ENCODE peak calls at places on chromosomes 13 and 19, in ten cellular contexts. D is omental fat pad; B is astrocyte of the spinal cord; I is A549; O is MCF 10A; V is mammary epithelial cell; E is lower leg skin; S is CD4-positive, alpha-beta T cell; Y is hepatocyte; G is AG10803. F is an unnamed sample.

GRCh38 chr19:53977991-53978731 is 13.3 kb upstream of the CACNG6 start:
- DNase-seq in D (peak; percentile 26), B (peak; percentile 87), I (peak; percentile 100), O (no peak), V (peak; percentile 22), E (peak; percentile 31), S (peak; percentile 38), Y (peak; percentile 85), G (peak; percentile 86), F (peak; percentile 55)

GRCh38 chr19:35132254-35132653 is 2.6 kb downstream of the LGI4 start:
- DNase-seq in D (no peak), B (no peak), I (no peak), O (no peak), V (no peak), E (no peak), S (no peak), Y (no peak), G (no peak), F (no peak)

GRCh38 chr13:22432690-22433089 is 748.1 kb upstream of the SGCG start:
- DNase-seq in D (no peak), B (no peak), I (no peak), O (no peak), V (no peak), E (no peak), S (no peak), Y (no peak), G (no peak), F (no peak)

GRCh38 chr19:5782322-5782721 is 2.2 kb downstream of the PRR22 start:
- DNase-seq in D (no peak), B (no peak), I (no peak), O (no peak), V (no peak), E (no peak), S (no peak), Y (no peak), G (no peak), F (no peak)

GRCh38 chr19:8615813-8616596 is 5.5 kb upstream of the ADAMTS10 start:
- DNase-seq in D (peak; percentile 32), B (peak; percentile 68), I (peak; percentile 83), O (peak; percentile 60), V (no peak), E (peak; percentile 62), S (peak; percentile 44), Y (peak; percentile 64), G (peak; percentile 48), F (peak; percentile 75)

GRCh38 chr13:33112745-33113144 is 96.5 kb downstream of the KL start:
- DNase-seq in D (no peak), B (peak; percentile 70), I (no peak), O (no peak), V (no peak), E (no peak), S (no peak), Y (no peak), G (peak; percentile 69), F (no peak)

GRCh38 chr13:109786457-109787134 is at the start of gene IRS2:
- DNase-seq in D (peak; percentile 87), B (peak; percentile 90), I (peak; percentile 94), O (peak; percentile 92), V (peak; percentile 90), E (peak; percentile 95), S (peak; percentile 94), Y (peak; percentile 98), G (peak; percentile 95), F (peak; percentile 95)

GRCh38 chr19:50969413-50969760 is at the start of gene KLK6:
- DNase-seq in D (no peak), B (no peak), I (no peak), O (peak; percentile 12), V (peak; percentile 95), E (no peak), S (no peak), Y (peak; percentile 33), G (no peak), F (no peak)

GRCh38 chr13:34360702-34361101 is 542.8 kb downstream of the RFC3 start:
- DNase-seq in D (no peak), B (no peak), I (no peak), O (no peak), V (peak; percentile 78), E (no peak), S (no peak), Y (no peak), G (no peak), F (no peak)

GRCh38 chr19:48608798-48609263 is 2.3 kb downstream of the SPACA4 start:
- DNase-seq in D (no peak), B (peak; percentile 34), I (peak; percentile 83), O (peak; percentile 79), V (no peak), E (no peak), S (no peak), Y (no peak), G (peak; percentile 43), F (no peak)

GRCh38 chr13:81781471-81781870 is 1440.5 kb upstream of the SPRY2 start:
- DNase-seq in D (no peak), B (no peak), I (no peak), O (no peak), V (no peak), E (no peak), S (no peak), Y (no peak), G (no peak), F (no peak)

GRCh38 chr19:13507053-13507611 is 853 bp upstream of the CACNA1A start:
- DNase-seq in D (no peak), B (no peak), I (no peak), O (no peak), V (no peak), E (no peak), S (no peak), Y (no peak), G (peak; percentile 56), F (no peak)

GRCh38 chr19:42628411-42629135 is 33.8 kb upstream of the CEACAM8 start:
- DNase-seq in D (no peak), B (no peak), I (no peak), O (no peak), V (no peak), E (no peak), S (no peak), Y (no peak), G (no peak), F (no peak)

GRCh38 chr19:5827342-5827890 is 12.1 kb downstream of the FUT6 start:
- DNase-seq in D (no peak), B (no peak), I (no peak), O (no peak), V (no peak), E (no peak), S (no peak), Y (no peak), G (no peak), F (no peak)

GRCh38 chr19:38142176-38143035 is 81.6 kb downstream of the DPF1 start:
- DNase-seq in D (no peak), B (peak; percentile 36), I (peak; percentile 81), O (peak; percentile 76), V (peak; percentile 32), E (peak; percentile 54), S (no peak), Y (peak; percentile 74), G (peak; percentile 41), F (no peak)

GRCh38 chr19:4401482-4402170 is 814 bp upstream of the CHAF1A start:
- DNase-seq in D (no peak), B (no peak), I (no peak), O (no peak), V (no peak), E (no peak), S (no peak), Y (no peak), G (no peak), F (no peak)
- TF ChIP-seq CTCF in D (no peak), B (no peak), I (no peak), O (no peak), V (no peak), E (no peak), S (no peak), Y (no peak), G (no peak), F (no peak)

GRCh38 chr13:62014299-62014698 is 598.6 kb upstream of the PCDH20 start:
- DNase-seq in D (no peak), B (peak; percentile 52), I (peak; percentile 17), O (peak; percentile 38), V (no peak), E (no peak), S (no peak), Y (peak; percentile 6), G (no peak), F (no peak)
- TF ChIP-seq CTCF in D (no peak), B (peak; percentile 6), I (peak; percentile 44), O (peak; percentile 42), V (peak; percentile 20), E (no peak), S (no peak), Y (peak; percentile 49), G (no peak), F (no peak)

DNA sequence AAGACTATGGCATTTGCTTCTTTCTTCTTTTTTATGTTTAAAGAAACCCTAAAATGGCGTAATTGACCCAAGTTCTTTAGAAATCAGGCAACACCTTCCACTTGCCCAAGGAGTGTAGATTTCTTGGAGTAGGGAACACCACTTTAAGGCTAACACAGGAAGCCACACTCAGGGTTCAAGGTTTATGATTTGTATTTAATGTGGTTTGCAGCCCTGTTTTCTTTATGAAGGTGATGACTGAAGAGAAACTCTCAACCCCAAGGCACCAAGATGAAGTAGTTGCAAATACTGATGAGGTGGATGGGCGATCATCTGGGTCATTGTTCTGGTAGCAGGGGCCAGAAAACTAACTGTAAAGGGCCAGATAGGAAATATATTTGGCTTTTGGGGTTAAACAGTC is 101.1 kb downstream of the DLEU7 start:
- DNase-seq in D (no peak), B (no peak), I (no peak), O (no peak), V (no peak), E (no peak), S (no peak), Y (no peak), G (no peak), F (no peak)
- TF ChIP-seq CTCF in D (no peak), B (no peak), I (no peak), O (no peak), V (no peak), E (no peak), S (no peak), Y (no peak), G (no peak), F (no peak)

GRCh38 chr13:41058229-41059070 is 2.9 kb upstream of the WBP4 start:
- DNase-seq in D (no peak), B (no peak), I (no peak), O (no peak), V (no peak), E (no peak), S (no peak), Y (no peak), G (no peak), F (no peak)

GRCh38 chr13:41061075-41061913 is at the start of gene WBP4:
- DNase-seq in D (peak; percentile 80), B (peak; percentile 97), I (peak; percentile 95), O (peak; percentile 97), V (peak; percentile 97), E (peak; percentile 95), S (peak; percentile 78), Y (peak; percentile 97), G (peak; percentile 93), F (peak; percentile 93)

GRCh38 chr13:41060723-41061074 is 610 bp upstream of the WBP4 start:
- DNase-seq in D (peak; percentile 68), B (peak; percentile 84), I (peak; percentile 83), O (peak; percentile 83), V (peak; percentile 83), E (peak; percentile 80), S (peak; percentile 83), Y (peak; percentile 94), G (peak; percentile 84), F (peak; percentile 80)

GRCh38 chr13:41059466-41059865 is 1.8 kb upstream of the WBP4 start:
- DNase-seq in D (no peak), B (peak; percentile 41), I (no peak), O (peak; percentile 24), V (peak; percentile 16), E (no peak), S (no peak), Y (no peak), G (peak; percentile 20), F (no peak)

GRCh38 chr13:41059896-41060722 is 1.2 kb upstream of the WBP4 start:
- DNase-seq in D (peak; percentile 79), B (peak; percentile 92), I (peak; percentile 91), O (peak; percentile 90), V (peak; percentile 87), E (peak; percentile 90), S (peak; percentile 56), Y (peak; percentile 95), G (peak; percentile 90), F (peak; percentile 90)
- TF ChIP-seq CTCF in D (no peak), B (peak; percentile 31), I (no peak), O (no peak), V (peak; percentile 48), E (no peak), S (no peak), Y (peak; percentile 36), G (peak; percentile 40), F (peak; percentile 16)

F was measured in CD14-positive monocyte.